ENCODE peak calls at places on chromosomes 7 and 10, in five cellular contexts. Y is NCI-H69; Q is effector memory CD8-positive, alpha-beta T cell; I is C1 segment of cervical spinal cord; B is NCI-H1417 treated with DMSO at 0.1 percent for 48 hours. X is an unnamed sample.

GRCh38 chr7:93720106-93720505 is 145.6 kb upstream of the CALCR start:
- DNase-seq in Y (no peak), Q (no peak), I (no peak), B (no peak), X (no peak)

GRCh38 chr7:106774768-106775551 is 90.1 kb upstream of the PIK3CG start:
- DNase-seq in Y (peak), Q (no peak), I (no peak), B (no peak), X (peak)

GRCh38 chr7:122257056-122257455 is 47.5 kb downstream of the FEZF1 start:
- DNase-seq in Y (no peak), Q (no peak), I (no peak), B (no peak), X (no peak)

GRCh38 chr7:111855842-111856227 is 293.5 kb upstream of the IMMP2L start:
- DNase-seq in Y (peak), Q (no peak), I (no peak), B (no peak), X (peak)

GRCh38 chr10:99880071-99880835 is 97.8 kb downstream of the ABCC2 start:
- DNase-seq in Y (no peak), Q (no peak), I (no peak), B (no peak), X (no peak)

GRCh38 chr7:158371856-158372255 is 215.8 kb downstream of the PTPRN2 start:
- DNase-seq in Y (no peak), Q (no peak), I (no peak), B (no peak), X (no peak)

GRCh38 chr10:34024708-34025425 is 690.4 kb upstream of the NRP1 start:
- DNase-seq in Y (peak), Q (no peak), I (no peak), B (no peak), X (no peak)

GRCh38 chr7:1569016-1569415 is 816 bp downstream of the PSMG3 start:
- DNase-seq in Y (no peak), Q (peak), I (no peak), B (no peak), X (peak)

GRCh38 chr10:60865198-60865783 is 78.7 kb downstream of the RHOBTB1 start:
- DNase-seq in Y (no peak), Q (no peak), I (no peak), B (no peak), X (no peak)

GRCh38 chr10:48253970-48254657 is 20.4 kb downstream of the FRMPD2 start:
- DNase-seq in Y (no peak), Q (no peak), I (no peak), B (no peak), X (peak)

GRCh38 chr10:86295351-86295750 is 71.2 kb downstream of the GRID1 start:
- DNase-seq in Y (no peak), Q (no peak), I (no peak), B (no peak), X (no peak)

GRCh38 chr7:133491846-133492652 is 239.2 kb downstream of the EXOC4 start:
- DNase-seq in Y (no peak), Q (no peak), I (no peak), B (no peak), X (no peak)

GRCh38 chr10:77970869-77971803 is 44.6 kb upstream of the DLG5 start:
- DNase-seq in Y (peak), Q (no peak), I (no peak), B (no peak), X (no peak)

GRCh38 chr10:60441515-60441914 is 51.8 kb upstream of the ANK3 start:
- DNase-seq in Y (peak), Q (no peak), I (no peak), B (no peak), X (peak)

GRCh38 chr7:141071855-141072547 is 1.9 kb upstream of the TMEM178B start:
- DNase-seq in Y (peak), Q (no peak), I (peak), B (no peak), X (peak)

GRCh38 chr7:87021285-87021684 is 38.2 kb downstream of the ELAPOR2 start:
- DNase-seq in Y (no peak), Q (no peak), I (no peak), B (no peak), X (no peak)

GRCh38 chr7:132544999-132545398 is 31.3 kb downstream of the PLXNA4 start:
- DNase-seq in Y (no peak), Q (no peak), I (no peak), B (no peak), X (no peak)

X was measured in ACHN.